ENCODE peak calls at places on chromosomes 7 and 10, in nine cellular contexts. C, W, Z, K, H, Q, O, U and X are unnamed samples.

GRCh38 chr7:98974906-98975816 is 96.8 kb downstream of the TRRAP start:
- DNase-seq in O (no peak), Q (no peak), H (no peak), C (no peak), Z (no peak), U (no peak), K (no peak), W (no peak), X (no peak)

GRCh38 chr10:72692897-72693598 is 1.1 kb downstream of the MCU start:
- DNase-seq in Q (peak), K (peak), Z (no peak), C (no peak), H (no peak), W (no peak), O (peak), U (no peak), X (no peak)

GRCh38 chr10:112295853-112296830 is 12.9 kb downstream of the TECTB start:
- DNase-seq in Z (no peak), U (no peak), O (peak), K (peak), C (peak), W (no peak), Q (no peak), H (no peak), X (no peak)

GRCh38 chr10:52818019-52818418 is 45.4 kb upstream of the MBL2 start:
- DNase-seq in Z (peak), U (no peak), O (peak), C (no peak), Q (peak), W (no peak), K (peak), H (no peak), X (peak)

GRCh38 chr7:118731854-118732253 is 507.4 kb downstream of the ANKRD7 start:
- DNase-seq in Q (no peak), K (no peak), Z (no peak), W (no peak), O (no peak), U (no peak), C (no peak), H (no peak), X (no peak)

GRCh38 chr7:25297231-25297630 is 68.9 kb upstream of the NPVF start:
- DNase-seq in W (no peak), U (no peak), Q (no peak), Z (no peak), C (no peak), H (no peak), K (no peak), O (no peak), X (no peak)

GRCh38 chr7:4789194-4790077 is 14.0 kb downstream of the AP5Z1 start:
- DNase-seq in Q (no peak), Z (no peak), C (no peak), H (no peak), O (no peak), U (no peak), K (no peak), W (no peak), X (no peak)

GRCh38 chr7:134885967-134886352 is 100.3 kb upstream of the AGBL3 start:
- DNase-seq in Z (peak), U (peak), O (peak), W (no peak), K (peak), H (peak), Q (no peak), C (no peak), X (no peak)

GRCh38 chr10:102133373-102134195 is 744 bp downstream of the PPRC1 start:
- DNase-seq in U (peak), O (peak), K (peak), Z (peak), H (peak), W (peak), Q (peak), C (peak), X (no peak)

GRCh38 chr7:133502498-133502897 is 249.6 kb downstream of the EXOC4 start:
- DNase-seq in Z (no peak), H (no peak), O (no peak), W (no peak), U (no peak), K (no peak), Q (no peak), C (no peak), X (no peak)

GRCh38 chr10:32348297-32349198 is 1.6 kb upstream of the EPC1 start:
- DNase-seq in U (no peak), H (no peak), Z (no peak), K (no peak), C (no peak), O (no peak), W (no peak), Q (no peak), X (no peak)

GRCh38 chr7:116161733-116162132 is 48.6 kb upstream of the TES start:
- DNase-seq in K (no peak), Q (no peak), W (no peak), U (no peak), O (no peak), H (no peak), C (peak), Z (no peak), X (no peak)

GRCh38 chr10:10498781-10499180 is 518.9 kb upstream of the CELF2 start:
- DNase-seq in Z (peak), C (no peak), K (peak), H (no peak), U (no peak), W (no peak), Q (no peak), O (peak), X (no peak)

GRCh38 chr10:119408969-119409371 is 133.5 kb downstream of the RGS10 start:
- DNase-seq in O (no peak), K (no peak), Q (peak), H (no peak), Z (peak), W (no peak), C (no peak), U (no peak), X (no peak)

GRCh38 chr7:64098-64521 is 128.3 kb upstream of the FAM20C start:
- DNase-seq in C (peak), O (peak), K (peak), H (peak), W (no peak), Q (peak), Z (peak), U (peak), X (no peak)

GRCh38 chr7:69577221-69577620 is 21.1 kb upstream of the AUTS2 start:
- DNase-seq in Q (no peak), W (no peak), H (no peak), O (peak), Z (no peak), U (no peak), K (peak), C (no peak), X (no peak)

GRCh38 chr7:98683514-98683913 is 66.4 kb downstream of the NPTX2 start:
- DNase-seq in Q (no peak), U (no peak), C (no peak), K (no peak), Z (no peak), W (no peak), H (no peak), O (no peak), X (no peak)

GRCh38 chr10:20415684-20416083 is 481.4 kb downstream of the NEBL start:
- DNase-seq in U (no peak), C (no peak), H (no peak), K (no peak), W (peak), Z (no peak), Q (no peak), O (no peak), X (no peak)

DNA sequence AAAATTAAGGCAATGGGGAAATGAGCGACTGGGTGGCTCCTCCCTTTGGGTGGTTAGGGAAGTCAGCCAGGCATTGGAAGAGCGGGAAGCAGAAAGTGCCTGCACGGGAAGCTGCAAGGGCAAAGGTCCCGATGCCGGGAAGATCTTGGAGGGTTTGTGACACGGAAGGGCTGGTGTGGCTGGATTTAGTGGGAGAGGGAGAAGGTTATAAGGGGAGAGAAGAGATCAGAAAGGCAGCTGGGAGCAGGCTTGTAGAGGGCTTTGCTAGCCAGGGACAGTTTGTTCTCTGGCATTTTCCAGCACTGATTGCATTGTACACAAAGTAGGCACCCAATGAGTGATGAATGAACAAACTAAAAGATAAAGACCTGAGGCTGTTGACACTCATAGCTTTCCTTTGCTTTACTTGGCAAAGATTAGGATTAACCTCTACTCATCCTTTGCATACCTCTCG is 67.7 kb downstream of the NAMPT start:
- DNase-seq in H (no peak), Q (peak), W (peak), U (peak), Z (peak), O (peak), C (peak), K (peak), X (peak)
- H3K4me3 ChIP-seq in H (peak), Q (no peak), W (peak), U (peak), Z (no peak), O (peak), C (no peak), K (no peak), X (no peak)

DNA sequence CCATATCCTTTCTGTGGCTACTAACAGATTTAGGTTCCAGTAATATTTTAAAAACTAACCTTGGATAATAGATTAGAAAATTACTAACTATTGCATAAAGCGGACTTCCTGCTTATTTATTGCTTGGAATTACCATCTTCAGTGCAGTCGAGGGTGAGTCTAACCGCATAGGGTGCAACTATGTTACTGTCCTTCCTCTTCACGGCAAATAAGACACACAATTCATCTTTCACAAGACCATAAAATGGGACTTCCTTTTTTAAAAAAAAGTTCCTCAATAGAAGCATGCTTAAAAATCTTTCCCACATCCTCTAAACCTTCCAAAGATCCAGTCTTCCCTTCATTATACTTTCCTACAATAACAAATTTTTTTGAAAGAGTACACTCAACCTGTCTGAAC is 2.1 kb downstream of the SLC25A40 start:
- DNase-seq in Z (no peak), U (no peak), C (no peak), Q (no peak), O (no peak), W (no peak), H (no peak), K (no peak), X (no peak)
- H3K4me3 ChIP-seq in Z (no peak), U (no peak), C (no peak), Q (no peak), O (no peak), W (peak), H (no peak), K (no peak), X (no peak)

GRCh38 chr10:63491558-63492316 is 26.0 kb upstream of the JMJD1C start:
- DNase-seq in Q (no peak), O (peak), H (no peak), W (no peak), U (no peak), C (peak), K (peak), Z (peak), X (no peak)
- H3K4me3 ChIP-seq in Q (no peak), O (no peak), H (no peak), W (peak), U (no peak), C (no peak), K (peak), Z (peak), X (no peak)

DNA sequence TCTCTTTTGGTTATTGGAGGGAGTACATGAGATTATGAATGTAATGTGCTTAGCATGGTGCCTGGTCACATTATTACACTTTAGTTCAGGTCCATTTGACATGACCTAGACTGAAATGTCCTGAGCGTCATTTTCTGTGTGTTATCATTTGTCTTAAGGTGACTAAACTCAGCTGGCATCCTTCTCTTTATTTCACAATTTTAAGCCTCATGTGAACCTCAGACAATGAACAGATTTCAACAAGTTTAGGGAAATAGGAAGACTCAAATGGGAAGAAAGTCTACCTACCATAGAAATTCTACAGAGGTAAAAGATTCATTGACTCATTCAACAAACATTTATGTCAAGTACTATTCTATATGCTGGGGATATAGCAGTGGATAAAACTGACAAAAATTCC is 70.2 kb upstream of the EXOC6 start:
- DNase-seq in K (no peak), C (no peak), Z (peak), W (no peak), Q (no peak), O (peak), H (no peak), U (no peak), X (no peak)
- H3K4me3 ChIP-seq in K (no peak), C (no peak), Z (no peak), W (no peak), Q (no peak), O (no peak), H (no peak), U (no peak), X (no peak)

DNA sequence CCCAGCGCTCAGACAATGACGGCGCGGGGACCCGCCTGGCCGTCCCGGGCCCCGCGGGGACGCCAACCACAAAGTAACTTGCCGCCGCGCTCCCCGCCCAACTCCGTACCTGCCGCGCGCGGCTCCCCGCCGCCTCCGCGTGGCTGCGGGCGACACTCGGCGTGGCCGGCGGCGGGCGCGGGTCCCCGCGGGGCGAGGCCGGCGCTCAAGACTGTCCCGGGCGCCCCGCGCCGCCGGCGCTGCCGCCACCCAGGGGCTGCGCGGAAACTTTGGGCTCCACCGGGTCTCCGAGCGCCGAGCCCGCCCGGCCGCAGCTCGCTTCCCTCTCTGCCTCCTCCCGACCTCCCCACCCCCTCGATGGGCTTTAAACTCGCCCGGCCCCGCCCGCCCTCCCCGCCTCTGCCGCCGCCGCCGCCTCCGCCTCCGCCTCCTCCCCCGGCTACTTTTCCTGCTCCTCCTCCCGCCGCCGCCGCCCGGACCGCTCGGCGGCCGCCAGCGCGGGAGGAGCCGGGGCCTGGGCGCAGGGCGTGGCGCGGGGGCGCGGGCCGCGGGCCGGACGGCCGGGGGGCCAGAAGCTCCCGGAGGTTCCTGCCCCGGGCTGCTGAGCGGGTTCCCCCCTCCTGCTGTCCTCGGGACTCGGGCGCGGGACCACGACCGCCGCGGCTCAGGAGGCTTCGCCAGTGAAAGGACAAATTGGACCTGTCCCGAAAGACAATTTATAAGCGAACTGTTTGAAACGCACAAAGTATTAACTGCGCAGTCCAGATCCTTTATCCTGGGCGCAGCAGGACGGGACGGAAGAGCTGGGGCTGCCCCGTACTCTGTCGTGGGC is 10.6 kb upstream of the GRB10 start:
- DNase-seq in H (no peak), K (peak), O (peak), C (peak), Q (peak), U (peak), W (no peak), Z (peak), X (no peak)
- H3K4me3 ChIP-seq in H (peak), K (peak), O (peak), C (no peak), Q (peak), U (peak), W (peak), Z (peak), X (peak)

GRCh38 chr10:78492424-78492823 is 458.8 kb downstream of the RPS24 start:
- DNase-seq in H (no peak), K (no peak), Z (no peak), C (no peak), Q (no peak), U (no peak), O (no peak), W (no peak), X (no peak)
- H3K4me3 ChIP-seq in H (no peak), K (no peak), Z (no peak), C (no peak), Q (no peak), U (no peak), O (no peak), W (no peak), X (no peak)

GRCh38 chr7:2248984-2249694 is 7.1 kb downstream of the NUDT1 start:
- DNase-seq in Z (peak), K (peak), H (peak), Q (peak), W (no peak), U (peak), C (no peak), O (peak), X (peak)
- H3K4me3 ChIP-seq in Z (no peak), K (no peak), H (no peak), Q (no peak), W (peak), U (no peak), C (no peak), O (peak), X (no peak)

DNA sequence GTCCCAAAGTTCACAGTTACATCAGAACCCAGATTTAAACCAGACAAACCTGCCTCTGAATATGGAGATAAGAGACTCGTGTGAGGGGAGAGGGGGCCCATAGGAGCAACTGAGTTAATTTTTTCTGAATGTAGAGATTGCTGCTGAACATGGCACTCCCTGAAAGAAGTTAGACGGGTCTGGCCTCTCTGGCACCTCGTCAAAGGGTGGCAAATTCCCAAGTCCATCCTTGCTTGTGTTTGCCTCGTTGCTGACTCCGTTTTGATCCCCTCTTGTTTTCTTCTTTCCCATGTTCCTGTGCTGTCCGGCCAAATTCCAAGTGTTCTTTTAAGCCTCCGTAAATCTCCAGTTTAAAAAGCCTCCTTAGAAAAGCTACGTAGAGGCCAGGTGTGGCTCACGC is 35.2 kb upstream of the YAE1 start:
- DNase-seq in W (no peak), Q (no peak), U (no peak), C (no peak), O (no peak), Z (no peak), H (no peak), K (no peak), X (no peak)
- H3K4me3 ChIP-seq in W (no peak), Q (no peak), U (no peak), C (no peak), O (no peak), Z (no peak), H (no peak), K (no peak), X (no peak)

DNA sequence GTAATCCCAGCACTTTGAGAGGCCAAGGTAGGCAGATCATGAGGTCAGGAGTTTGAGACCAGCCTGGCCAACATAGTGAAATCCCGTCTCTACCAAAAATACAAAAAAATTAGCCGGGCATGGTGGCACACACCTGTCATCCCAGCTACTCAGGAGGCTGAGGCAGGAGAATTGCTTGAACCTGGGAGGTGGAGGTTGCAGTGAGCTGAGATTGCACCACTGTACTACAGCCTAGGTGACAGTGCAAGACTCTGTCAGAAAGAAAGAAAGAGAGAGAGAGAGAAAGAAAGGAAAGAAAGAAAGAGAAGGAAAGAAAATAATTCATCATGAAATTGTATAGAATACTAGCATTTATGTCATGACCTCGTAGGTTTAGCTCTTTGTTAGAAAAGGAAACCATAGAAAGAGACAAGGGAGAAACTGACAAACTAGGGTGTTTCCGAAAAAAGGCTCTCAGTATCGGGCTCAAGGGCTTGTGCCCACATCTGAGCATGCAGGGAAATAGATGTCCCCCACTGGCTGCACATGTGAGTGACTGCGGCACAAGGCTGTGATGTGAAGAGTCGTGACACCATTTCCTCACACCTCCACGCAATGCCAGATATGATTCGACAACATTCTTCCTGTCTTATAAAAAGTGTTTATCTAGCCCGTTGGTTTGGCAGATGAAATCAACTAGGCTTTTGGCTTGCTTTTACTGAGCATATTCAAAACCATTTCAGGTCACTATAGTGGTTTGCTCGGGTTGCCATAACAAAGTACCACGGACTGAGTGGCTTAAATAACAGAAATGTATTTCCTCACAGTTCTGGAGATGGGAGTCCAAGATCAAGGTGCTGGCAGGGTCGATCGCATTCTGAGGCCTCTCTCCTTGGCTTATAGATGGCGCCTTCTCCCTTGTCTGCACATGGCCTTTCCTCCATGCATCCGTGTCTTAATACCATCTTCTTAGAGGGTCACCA is 2.0 kb downstream of the SRGN start:
- DNase-seq in Z (peak), W (no peak), U (no peak), O (peak), C (peak), Q (peak), K (peak), H (no peak), X (no peak)
- H3K4me3 ChIP-seq in Z (peak), W (peak), U (peak), O (peak), C (no peak), Q (peak), K (no peak), H (peak), X (no peak)